ENCODE peak calls at places on chromosome 1, in nine cellular contexts. U is Peyer's patch; J is naive thymus-derived CD4-positive, alpha-beta T cell; X is colonic mucosa; R is adrenal gland; C is uterus; A is OCI-LY7; W is sigmoid colon; B is spleen. Z is an unnamed sample.

GRCh38 chr1:212218065-212218464 is 67.1 kb upstream of the PPP2R5A start:
- DNase-seq in U (no peak), J (no peak), X (no peak), R (no peak), C (no peak), A (no peak), W (no peak), B (no peak), Z (no peak)

GRCh38 chr1:163614346-163614745 is 292.6 kb downstream of the NUF2 start:
- DNase-seq in U (no peak), J (no peak), X (no peak), R (no peak), C (no peak), A (no peak), W (no peak), B (no peak), Z (no peak)

GRCh38 chr1:162728597-162728996 is 61.9 kb upstream of the HSD17B7 start:
- DNase-seq in U (no peak), J (no peak), X (no peak), R (no peak), C (no peak), A (no peak), W (no peak), B (no peak), Z (no peak)

GRCh38 chr1:100921110-100921706 is 25.3 kb downstream of the SLC30A7 start:
- DNase-seq in U (no peak), J (peak; percentile 52), X (no peak), R (no peak), C (no peak), A (peak; percentile 75), W (no peak), B (no peak), Z (no peak)

GRCh38 chr1:15156807-15157380 is 3.3 kb downstream of the TMEM51 start:
- DNase-seq in U (no peak), J (no peak), X (no peak), R (no peak), C (no peak), A (no peak), W (peak; percentile 79), B (no peak), Z (no peak)

GRCh38 chr1:89566761-89567174 is 42.1 kb downstream of the LRRC8B start:
- DNase-seq in U (peak; percentile 51), J (no peak), X (no peak), R (peak; percentile 75), C (no peak), A (no peak), W (peak; percentile 66), B (peak; percentile 73), Z (no peak)

GRCh38 chr1:218468707-218469106 is 123.6 kb downstream of the TGFB2 start:
- DNase-seq in U (no peak), J (no peak), X (no peak), R (no peak), C (no peak), A (no peak), W (no peak), B (no peak), Z (no peak)

GRCh38 chr1:63892632-63893395 is 119.0 kb downstream of the ROR1 start:
- DNase-seq in U (peak; percentile 85), J (no peak), X (no peak), R (no peak), C (no peak), A (peak; percentile 83), W (peak; percentile 81), B (peak; percentile 80), Z (no peak)

DNA sequence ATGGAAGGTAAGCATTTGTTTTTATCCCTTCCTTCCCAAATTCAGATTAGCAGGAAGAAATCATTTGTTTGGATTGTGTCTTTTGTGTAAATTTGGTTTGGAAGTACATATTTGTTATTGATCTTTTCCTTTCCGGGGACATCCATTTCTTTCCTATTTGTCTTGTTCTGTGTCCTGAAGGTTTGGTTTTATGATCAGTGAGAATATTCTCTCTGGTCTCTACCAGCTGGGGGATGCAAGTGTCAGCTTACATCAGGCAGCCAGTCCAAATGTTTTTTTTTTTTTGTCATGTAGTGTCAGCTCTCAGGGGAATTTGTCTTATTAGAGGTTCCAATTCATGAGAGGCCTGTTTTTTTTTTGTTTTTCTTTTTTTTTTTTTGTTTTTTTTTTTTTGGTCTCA is 479.2 kb upstream of the LRRC7 start:
- DNase-seq in U (no peak), J (no peak), X (no peak), R (no peak), C (no peak), A (no peak), W (no peak), B (no peak), Z (no peak)
- H3K4me1 ChIP-seq in U (no peaks in the 10 kb centered on the region), J (no peaks in the 10 kb centered on the region), X (no peaks in the 10 kb centered on the region), R (no peaks in the 10 kb centered on the region), C (no peaks in the 10 kb centered on the region), A (no peaks in the 10 kb centered on the region), W (no peaks in the 10 kb centered on the region), B (no peaks in the 10 kb centered on the region), Z (no peaks in the 10 kb centered on the region)

DNA sequence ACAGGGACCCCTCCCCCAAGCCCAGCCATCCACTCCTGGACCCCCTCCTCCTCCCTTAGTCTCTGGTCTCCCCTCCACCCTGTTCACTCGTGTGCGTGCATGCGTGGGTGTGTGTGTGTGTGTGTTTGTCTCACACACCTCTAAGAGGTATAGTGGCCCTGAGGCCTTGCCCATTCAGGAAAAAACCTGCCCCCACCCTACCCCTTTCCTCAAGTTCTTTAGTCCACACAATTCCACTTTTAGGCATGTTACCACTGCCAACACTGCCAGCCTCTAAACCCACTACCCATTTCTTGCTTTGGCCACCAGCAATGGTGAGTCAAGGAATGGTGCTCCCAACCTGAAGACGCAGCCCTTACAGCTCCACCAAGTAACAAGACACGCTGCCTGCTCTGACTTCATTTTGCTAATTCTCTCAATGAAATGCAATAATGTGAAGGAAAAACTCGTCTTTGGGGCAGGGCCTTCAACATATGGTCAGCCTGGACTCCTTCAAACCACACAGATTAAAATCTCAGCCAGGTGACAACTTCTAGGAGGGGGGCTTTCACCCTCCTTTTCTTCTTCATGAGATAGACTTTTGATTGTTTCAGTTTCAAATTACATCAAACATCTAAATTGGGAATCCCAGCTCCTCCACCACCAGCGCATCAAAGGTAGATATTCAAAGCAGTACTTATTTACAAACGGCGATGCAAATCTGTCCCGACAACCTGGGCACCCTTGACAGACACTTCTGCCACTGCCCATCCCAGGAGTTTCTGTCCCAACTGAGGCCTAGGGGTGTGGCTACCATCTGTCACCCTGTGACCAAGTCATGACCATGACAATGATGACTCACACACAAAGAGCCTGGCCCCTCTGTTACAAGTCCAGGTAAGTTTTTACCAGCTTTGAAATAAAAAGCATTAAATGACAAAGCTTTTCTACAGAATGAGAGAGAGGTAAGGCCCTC is 29.8 kb downstream of the SSBP3 start:
- DNase-seq in U (peak; percentile 74), J (no peak), X (no peak), R (peak; percentile 57), C (no peak), A (peak; percentile 72), W (no peak), B (no peak), Z (no peak)
- H3K4me1 ChIP-seq in U (peaks cover 56% of the 10 kb centered on the region), J (peaks cover 15% of the 10 kb centered on the region), X (peaks cover 18% of the 10 kb centered on the region), R (peaks cover 92% of the 10 kb centered on the region), C (peaks cover 15% of the 10 kb centered on the region), A (peaks cover 83% of the 10 kb centered on the region), W (peaks cover 88% of the 10 kb centered on the region), B (peaks cover 95% of the 10 kb centered on the region), Z (no peaks in the 10 kb centered on the region)

GRCh38 chr1:27560271-27561125 is 43.4 kb downstream of the AHDC1 start:
- DNase-seq in U (no peak), J (no peak), X (no peak), R (no peak), C (no peak), A (no peak), W (no peak), B (no peak), Z (no peak)

GRCh38 chr1:27562021-27562420 is 41.9 kb downstream of the AHDC1 start:
- DNase-seq in U (no peak), J (no peak), X (no peak), R (no peak), C (no peak), A (no peak), W (no peak), B (no peak), Z (no peak)

GRCh38 chr1:27561126-27561899 is 42.6 kb downstream of the AHDC1 start:
- DNase-seq in U (no peak), J (no peak), X (no peak), R (no peak), C (peak; percentile 65), A (no peak), W (peak; percentile 84), B (no peak), Z (no peak)

GRCh38 chr1:27557596-27558340 is 46.2 kb downstream of the AHDC1 start:
- DNase-seq in U (peak; percentile 72), J (no peak), X (peak; percentile 91), R (no peak), C (no peak), A (no peak), W (peak; percentile 69), B (no peak), Z (no peak)

DNA sequence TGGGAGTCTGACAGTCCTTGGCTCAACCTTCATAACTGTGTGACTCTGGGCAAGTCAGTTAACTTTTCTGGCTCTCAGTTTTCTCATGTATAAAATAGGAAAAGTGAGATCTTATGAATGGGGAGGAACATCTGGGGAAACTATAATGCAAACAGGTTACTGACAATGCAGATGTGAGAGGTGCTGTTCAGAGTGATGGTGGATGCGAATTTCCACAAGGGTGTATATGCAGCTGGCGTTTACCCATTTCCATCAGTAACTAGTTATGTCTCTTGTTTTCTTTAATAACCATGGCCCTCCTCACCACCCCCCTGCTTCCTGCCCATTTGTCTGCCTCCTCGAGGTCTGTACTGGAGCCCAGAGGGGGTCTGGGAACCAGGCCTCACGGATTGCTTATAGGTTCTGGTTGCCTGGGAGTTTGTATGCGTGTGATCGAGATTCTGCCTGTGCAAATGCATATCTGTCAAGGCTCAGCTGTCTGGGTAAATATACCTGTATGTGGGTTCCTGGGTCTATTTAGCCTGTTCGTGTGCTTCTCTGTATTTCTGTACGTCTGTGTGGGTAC is 44.4 kb downstream of the AHDC1 start:
- DNase-seq in U (no peak), J (no peak), X (no peak), R (no peak), C (no peak), A (no peak), W (no peak), B (no peak), Z (no peak)
- H3K4me1 ChIP-seq in U (peaks cover 77% of the 10 kb centered on the region), J (peaks cover 8% of the 10 kb centered on the region), X (peaks cover 24% of the 10 kb centered on the region), R (peaks cover 87% of the 10 kb centered on the region), C (peaks cover 66% of the 10 kb centered on the region), A (peaks cover 37% of the 10 kb centered on the region), W (peaks cover 87% of the 10 kb centered on the region), B (peaks cover 98% of the 10 kb centered on the region), Z (peaks cover 46% of the 10 kb centered on the region)

GRCh38 chr1:230822092-230822581 is 46.2 kb downstream of the C1orf198 start:
- DNase-seq in U (no peak), J (no peak), X (no peak), R (no peak), C (peak; percentile 40), A (no peak), W (peak; percentile 79), B (no peak), Z (no peak)

GRCh38 chr1:230819976-230820375 is 48.3 kb downstream of the C1orf198 start:
- DNase-seq in U (no peak), J (no peak), X (no peak), R (no peak), C (no peak), A (no peak), W (no peak), B (no peak), Z (no peak)

GRCh38 chr1:230823421-230823820 is 44.9 kb downstream of the C1orf198 start:
- DNase-seq in U (no peak), J (no peak), X (no peak), R (no peak), C (peak; percentile 52), A (no peak), W (peak; percentile 81), B (no peak), Z (no peak)

GRCh38 chr1:230820568-230820967 is 47.8 kb downstream of the C1orf198 start:
- DNase-seq in U (no peak), J (no peak), X (no peak), R (no peak), C (no peak), A (no peak), W (no peak), B (no peak), Z (no peak)

GRCh38 chr1:230821346-230821745 is 47.0 kb downstream of the C1orf198 start:
- DNase-seq in U (no peak), J (no peak), X (no peak), R (no peak), C (no peak), A (no peak), W (no peak), B (no peak), Z (no peak)
- H3K4me1 ChIP-seq in U (peaks cover 24% of the 10 kb centered on the region), J (no peaks in the 10 kb centered on the region), X (no peaks in the 10 kb centered on the region), R (peaks cover 21% of the 10 kb centered on the region), C (peaks cover 12% of the 10 kb centered on the region), A (no peaks in the 10 kb centered on the region), W (peaks cover 25% of the 10 kb centered on the region), B (no peaks in the 10 kb centered on the region), Z (peaks cover 6% of the 10 kb centered on the region)

Z was measured in breast epithelium.